ENCODE peak calls at places on chromosomes 7 and 10, in eight cellular contexts. One of them, this sample, is unnamed.
A peak's percentile ranks its signal among the peaks of the same experiment; 100 is the strongest.

GRCh38 chr7:16583834-16584233 is 57.2 kb downstream of the LRRC72 start:
- DNase-seq in MCF 10A: no peak
- DNase-seq in heart right ventricle: no peak
- DNase-seq in neural progenitor cell: no peak
- DNase-seq in astrocyte: no peak
- DNase-seq in HCT116: no peak
- DNase-seq in upper lobe of left lung: no peak
- DNase-seq in choroid plexus epithelial cell: no peak
- DNase-seq in this sample: no peak

GRCh38 chr7:70044064-70044463 is 445.8 kb downstream of the AUTS2 start:
- DNase-seq in MCF 10A: no peak
- DNase-seq in heart right ventricle: no peak
- DNase-seq in neural progenitor cell: no peak
- DNase-seq in astrocyte: no peak
- DNase-seq in HCT116: no peak
- DNase-seq in upper lobe of left lung: no peak
- DNase-seq in choroid plexus epithelial cell: no peak
- DNase-seq in this sample: no peak

GRCh38 chr7:80603940-80604339 is 34.5 kb upstream of the CD36 start:
- DNase-seq in MCF 10A: no peak
- DNase-seq in heart right ventricle: no peak
- DNase-seq in neural progenitor cell: no peak
- DNase-seq in astrocyte: no peak
- DNase-seq in HCT116: no peak
- DNase-seq in upper lobe of left lung: no peak
- DNase-seq in choroid plexus epithelial cell: no peak
- DNase-seq in this sample: no peak

GRCh38 chr7:123864012-123864411 is 19.0 kb downstream of the HYAL4 start:
- DNase-seq in MCF 10A: no peak
- DNase-seq in heart right ventricle: no peak
- DNase-seq in neural progenitor cell: no peak
- DNase-seq in astrocyte: no peak
- DNase-seq in HCT116: no peak
- DNase-seq in upper lobe of left lung: no peak
- DNase-seq in choroid plexus epithelial cell: no peak
- DNase-seq in this sample: no peak

GRCh38 chr7:81264116-81264515 is 345.3 kb upstream of the SEMA3C start:
- DNase-seq in MCF 10A: peak; percentile 92
- DNase-seq in heart right ventricle: no peak
- DNase-seq in neural progenitor cell: no peak
- DNase-seq in astrocyte: no peak
- DNase-seq in HCT116: no peak
- DNase-seq in upper lobe of left lung: no peak
- DNase-seq in choroid plexus epithelial cell: no peak
- DNase-seq in this sample: no peak

GRCh38 chr10:30346615-30347014 is 2.5 kb downstream of the MTPAP start:
- DNase-seq in MCF 10A: no peak
- DNase-seq in heart right ventricle: no peak
- DNase-seq in neural progenitor cell: no peak
- DNase-seq in astrocyte: no peak
- DNase-seq in HCT116: no peak
- DNase-seq in upper lobe of left lung: no peak
- DNase-seq in choroid plexus epithelial cell: no peak
- DNase-seq in this sample: no peak

GRCh38 chr10:60910543-60910942 is 33.4 kb downstream of the RHOBTB1 start:
- DNase-seq in MCF 10A: no peak
- DNase-seq in heart right ventricle: peak; percentile 33
- DNase-seq in neural progenitor cell: no peak
- DNase-seq in astrocyte: no peak
- DNase-seq in HCT116: no peak
- DNase-seq in upper lobe of left lung: peak; percentile 67
- DNase-seq in choroid plexus epithelial cell: no peak
- DNase-seq in this sample: no peak

GRCh38 chr7:87140271-87140748 is 11.9 kb upstream of the DMTF1 start:
- DNase-seq in MCF 10A: no peak
- DNase-seq in heart right ventricle: no peak
- DNase-seq in neural progenitor cell: no peak
- DNase-seq in astrocyte: no peak
- DNase-seq in HCT116: no peak
- DNase-seq in upper lobe of left lung: no peak
- DNase-seq in choroid plexus epithelial cell: no peak
- DNase-seq in this sample: no peak

GRCh38 chr10:51815723-51816122 is 116.3 kb upstream of the CSTF2T start:
- DNase-seq in MCF 10A: no peak
- DNase-seq in heart right ventricle: no peak
- DNase-seq in neural progenitor cell: peak; percentile 72
- DNase-seq in astrocyte: no peak
- DNase-seq in HCT116: no peak
- DNase-seq in upper lobe of left lung: no peak
- DNase-seq in choroid plexus epithelial cell: no peak
- DNase-seq in this sample: no peak

GRCh38 chr7:90896458-90896857 is 300.3 kb downstream of the CDK14 start:
- DNase-seq in MCF 10A: peak; percentile 19
- DNase-seq in heart right ventricle: no peak
- DNase-seq in neural progenitor cell: no peak
- DNase-seq in astrocyte: no peak
- DNase-seq in HCT116: no peak
- DNase-seq in upper lobe of left lung: no peak
- DNase-seq in choroid plexus epithelial cell: no peak
- DNase-seq in this sample: no peak

GRCh38 chr7:128867842-128868623 is 5.4 kb downstream of the ATP6V1F start:
- DNase-seq in MCF 10A: peak; percentile 23
- DNase-seq in heart right ventricle: no peak
- DNase-seq in neural progenitor cell: no peak
- DNase-seq in astrocyte: peak; percentile 22
- DNase-seq in HCT116: no peak
- DNase-seq in upper lobe of left lung: no peak
- DNase-seq in choroid plexus epithelial cell: peak; percentile 32
- DNase-seq in this sample: no peak

GRCh38 chr7:139783647-139784385 is 6.0 kb upstream of the HIPK2 start:
- DNase-seq in MCF 10A: peak; percentile 55
- DNase-seq in heart right ventricle: no peak
- DNase-seq in neural progenitor cell: peak; percentile 51
- DNase-seq in astrocyte: no peak
- DNase-seq in HCT116: no peak
- DNase-seq in upper lobe of left lung: no peak
- DNase-seq in choroid plexus epithelial cell: no peak
- DNase-seq in this sample: no peak

GRCh38 chr7:108181073-108181985 is 51.2 kb upstream of the LAMB4 start:
- DNase-seq in MCF 10A: peak; percentile 67
- DNase-seq in heart right ventricle: no peak
- DNase-seq in neural progenitor cell: peak; percentile 51
- DNase-seq in astrocyte: peak; percentile 32
- DNase-seq in HCT116: peak; percentile 51
- DNase-seq in upper lobe of left lung: no peak
- DNase-seq in choroid plexus epithelial cell: peak; percentile 84
- DNase-seq in this sample: peak; percentile 43

GRCh38 chr10:5293691-5294550 is 70.8 kb upstream of the UCN3 start:
- DNase-seq in MCF 10A: peak; percentile 86
- DNase-seq in heart right ventricle: peak; percentile 21
- DNase-seq in neural progenitor cell: peak; percentile 91
- DNase-seq in astrocyte: no peak
- DNase-seq in HCT116: peak; percentile 54
- DNase-seq in upper lobe of left lung: peak; percentile 79
- DNase-seq in choroid plexus epithelial cell: peak; percentile 77
- DNase-seq in this sample: no peak

GRCh38 chr7:94893661-94894060 is 13.7 kb upstream of the PPP1R9A start:
- DNase-seq in MCF 10A: no peak
- DNase-seq in heart right ventricle: no peak
- DNase-seq in neural progenitor cell: no peak
- DNase-seq in astrocyte: no peak
- DNase-seq in HCT116: no peak
- DNase-seq in upper lobe of left lung: no peak
- DNase-seq in choroid plexus epithelial cell: no peak
- DNase-seq in this sample: no peak

GRCh38 chr10:29011511-29011910 is 277.4 kb upstream of the LYZL1 start:
- DNase-seq in MCF 10A: no peak
- DNase-seq in heart right ventricle: no peak
- DNase-seq in neural progenitor cell: no peak
- DNase-seq in astrocyte: no peak
- DNase-seq in HCT116: no peak
- DNase-seq in upper lobe of left lung: no peak
- DNase-seq in choroid plexus epithelial cell: no peak
- DNase-seq in this sample: no peak

GRCh38 chr10:43111921-43112607 is 26.2 kb upstream of the CSGALNACT2 start:
- DNase-seq in MCF 10A: no peak
- DNase-seq in heart right ventricle: no peak
- DNase-seq in neural progenitor cell: no peak
- DNase-seq in astrocyte: no peak
- DNase-seq in HCT116: no peak
- DNase-seq in upper lobe of left lung: no peak
- DNase-seq in choroid plexus epithelial cell: no peak
- DNase-seq in this sample: no peak

GRCh38 chr7:41745451-41745850 is 42.6 kb upstream of the INHBA start:
- DNase-seq in MCF 10A: no peak
- DNase-seq in heart right ventricle: no peak
- DNase-seq in neural progenitor cell: no peak
- DNase-seq in astrocyte: peak; percentile 38
- DNase-seq in HCT116: no peak
- DNase-seq in upper lobe of left lung: no peak
- DNase-seq in choroid plexus epithelial cell: no peak
- DNase-seq in this sample: no peak

GRCh38 chr10:64726466-64726865 is 1205.3 kb downstream of the REEP3 start:
- DNase-seq in MCF 10A: peak; percentile 69
- DNase-seq in heart right ventricle: no peak
- DNase-seq in neural progenitor cell: no peak
- DNase-seq in astrocyte: no peak
- DNase-seq in HCT116: no peak
- DNase-seq in upper lobe of left lung: no peak
- DNase-seq in choroid plexus epithelial cell: no peak
- DNase-seq in this sample: no peak

GRCh38 chr7:4694653-4695335 is 12.7 kb downstream of the FOXK1 start:
- DNase-seq in MCF 10A: peak; percentile 22
- DNase-seq in heart right ventricle: peak; percentile 55
- DNase-seq in neural progenitor cell: no peak
- DNase-seq in astrocyte: peak; percentile 87
- DNase-seq in HCT116: no peak
- DNase-seq in upper lobe of left lung: no peak
- DNase-seq in choroid plexus epithelial cell: peak; percentile 68
- DNase-seq in this sample: no peak

GRCh38 chr10:1068362-1069361 is 12.5 kb downstream of the WDR37 start:
- DNase-seq in MCF 10A: no peak
- DNase-seq in heart right ventricle: no peak
- DNase-seq in neural progenitor cell: no peak
- DNase-seq in astrocyte: no peak
- DNase-seq in HCT116: no peak
- DNase-seq in upper lobe of left lung: no peak
- DNase-seq in choroid plexus epithelial cell: no peak
- DNase-seq in this sample: no peak
- TF ChIP-seq CTCF in MCF 10A: no peak
- TF ChIP-seq CTCF in heart right ventricle: no peak
- TF ChIP-seq CTCF in neural progenitor cell: no peak
- TF ChIP-seq CTCF in astrocyte: no peak
- TF ChIP-seq CTCF in HCT116: no peak
- TF ChIP-seq CTCF in upper lobe of left lung: no peak
- TF ChIP-seq CTCF in choroid plexus epithelial cell: no peak
- TF ChIP-seq CTCF in this sample: no peak

GRCh38 chr7:50531401-50531906 is 33.8 kb downstream of the DDC start:
- DNase-seq in MCF 10A: peak; percentile 84
- DNase-seq in heart right ventricle: no peak
- DNase-seq in neural progenitor cell: peak; percentile 46
- DNase-seq in astrocyte: peak; percentile 26
- DNase-seq in HCT116: peak; percentile 73
- DNase-seq in upper lobe of left lung: no peak
- DNase-seq in choroid plexus epithelial cell: no peak
- DNase-seq in this sample: no peak

GRCh38 chr7:50531928-50532327 is 33.3 kb downstream of the DDC start:
- DNase-seq in MCF 10A: no peak
- DNase-seq in heart right ventricle: no peak
- DNase-seq in neural progenitor cell: no peak
- DNase-seq in astrocyte: peak; percentile 31
- DNase-seq in HCT116: no peak
- DNase-seq in upper lobe of left lung: no peak
- DNase-seq in choroid plexus epithelial cell: no peak
- DNase-seq in this sample: no peak

GRCh38 chr7:50533849-50534248 is 31.4 kb downstream of the DDC start:
- DNase-seq in MCF 10A: no peak
- DNase-seq in heart right ventricle: no peak
- DNase-seq in neural progenitor cell: no peak
- DNase-seq in astrocyte: no peak
- DNase-seq in HCT116: no peak
- DNase-seq in upper lobe of left lung: no peak
- DNase-seq in choroid plexus epithelial cell: no peak
- DNase-seq in this sample: no peak

GRCh38 chr7:50537417-50537816 is 27.8 kb downstream of the DDC start:
- DNase-seq in MCF 10A: no peak
- DNase-seq in heart right ventricle: no peak
- DNase-seq in neural progenitor cell: no peak
- DNase-seq in astrocyte: no peak
- DNase-seq in HCT116: no peak
- DNase-seq in upper lobe of left lung: no peak
- DNase-seq in choroid plexus epithelial cell: no peak
- DNase-seq in this sample: no peak

DNA sequence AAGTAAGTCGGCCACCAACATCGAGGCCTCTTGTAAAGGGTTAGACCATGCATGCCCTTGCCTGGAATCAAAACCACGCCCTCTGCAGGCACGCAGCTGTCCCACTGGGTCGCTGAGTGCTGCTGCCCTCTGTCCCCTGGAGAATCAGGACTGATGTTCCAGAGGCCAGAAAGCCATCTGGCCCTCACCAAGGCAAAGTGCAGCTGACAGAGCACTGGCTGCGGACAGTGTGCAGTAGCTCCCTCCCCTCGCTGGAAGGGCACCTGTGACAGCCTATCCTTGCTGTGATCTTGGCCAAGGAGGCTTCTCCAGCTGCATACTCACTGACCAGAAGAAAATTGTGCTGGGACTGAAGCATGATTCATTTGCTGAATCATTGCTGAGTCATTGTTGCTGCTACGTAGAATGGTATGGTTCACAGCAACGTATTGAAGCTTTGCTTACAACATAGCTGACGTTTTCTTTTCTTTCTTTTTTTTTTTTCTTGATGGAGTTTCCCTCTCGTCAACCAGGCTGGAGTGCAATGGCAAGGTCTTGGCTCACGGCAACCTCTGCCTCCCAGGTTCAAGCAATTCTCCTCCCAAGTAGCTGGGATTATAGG is 30.4 kb downstream of the DDC start:
- DNase-seq in MCF 10A: peak; percentile 96
- DNase-seq in heart right ventricle: no peak
- DNase-seq in neural progenitor cell: no peak
- DNase-seq in astrocyte: peak; percentile 99
- DNase-seq in HCT116: peak; percentile 95
- DNase-seq in upper lobe of left lung: no peak
- DNase-seq in choroid plexus epithelial cell: peak; percentile 99
- DNase-seq in this sample: peak; percentile 95
- TF ChIP-seq CTCF in MCF 10A: no peak
- TF ChIP-seq CTCF in heart right ventricle: no peak
- TF ChIP-seq CTCF in neural progenitor cell: peak; percentile 8
- TF ChIP-seq CTCF in astrocyte: no peak
- TF ChIP-seq CTCF in HCT116: peak; percentile 32
- TF ChIP-seq CTCF in upper lobe of left lung: no peak
- TF ChIP-seq CTCF in choroid plexus epithelial cell: peak; percentile 12
- TF ChIP-seq CTCF in this sample: no peak

GRCh38 chr10:125146791-125147604 is 13.4 kb downstream of the CTBP2 start:
- DNase-seq in MCF 10A: peak; percentile 32
- DNase-seq in heart right ventricle: no peak
- DNase-seq in neural progenitor cell: no peak
- DNase-seq in astrocyte: peak; percentile 91
- DNase-seq in HCT116: no peak
- DNase-seq in upper lobe of left lung: peak; percentile 52
- DNase-seq in choroid plexus epithelial cell: peak; percentile 78
- DNase-seq in this sample: no peak
- TF ChIP-seq CTCF in MCF 10A: no peak
- TF ChIP-seq CTCF in heart right ventricle: no peak
- TF ChIP-seq CTCF in neural progenitor cell: no peak
- TF ChIP-seq CTCF in astrocyte: no peak
- TF ChIP-seq CTCF in HCT116: no peak
- TF ChIP-seq CTCF in upper lobe of left lung: no peak
- TF ChIP-seq CTCF in choroid plexus epithelial cell: no peak
- TF ChIP-seq CTCF in this sample: no peak

GRCh38 chr10:87045434-87045938 is 25.4 kb downstream of the FAM25A start:
- DNase-seq in MCF 10A: no peak
- DNase-seq in heart right ventricle: no peak
- DNase-seq in neural progenitor cell: no peak
- DNase-seq in astrocyte: no peak
- DNase-seq in HCT116: no peak
- DNase-seq in upper lobe of left lung: no peak
- DNase-seq in choroid plexus epithelial cell: no peak
- DNase-seq in this sample: no peak
- TF ChIP-seq CTCF in MCF 10A: no peak
- TF ChIP-seq CTCF in heart right ventricle: no peak
- TF ChIP-seq CTCF in neural progenitor cell: no peak
- TF ChIP-seq CTCF in astrocyte: no peak
- TF ChIP-seq CTCF in HCT116: no peak
- TF ChIP-seq CTCF in upper lobe of left lung: no peak
- TF ChIP-seq CTCF in choroid plexus epithelial cell: no peak
- TF ChIP-seq CTCF in this sample: no peak